ENCODE peak calls at places on chromosome 2, in four cellular contexts. Q, L, E and G are unnamed samples.

GRCh38 chr2:126655500-126656310 is at the start of gene GYPC:
- DNase-seq in L (peak; percentile 74), E (peak; percentile 41), Q (peak; percentile 66), G (peak; percentile 78)

GRCh38 chr2:222637072-222637471 is 18.8 kb downstream of the FARSB start:
- DNase-seq in E (peak; percentile 16), Q (no peak), L (no peak), G (no peak)

GRCh38 chr2:231900486-231900942 is 25.7 kb downstream of the NPPC start:
- DNase-seq in E (peak; percentile 84), L (peak; percentile 71), Q (peak; percentile 94), G (peak; percentile 80)

GRCh38 chr2:223500690-223501089 is 101.5 kb downstream of the SCG2 start:
- DNase-seq in E (no peak), Q (no peak), L (no peak), G (no peak)

GRCh38 chr2:159064446-159065301 is 96.2 kb downstream of the TANC1 start:
- DNase-seq in Q (peak; percentile 69), E (no peak), L (no peak), G (peak; percentile 33)

GRCh38 chr2:237156131-237156856 is 70.6 kb downstream of the COPS8 start:
- DNase-seq in E (peak; percentile 52), L (no peak), Q (no peak), G (peak; percentile 98)

GRCh38 chr2:72109291-72109690 is 38.4 kb downstream of the CYP26B1 start:
- DNase-seq in L (no peak), Q (no peak), E (no peak), G (no peak)

GRCh38 chr2:181743723-181744031 is 63.4 kb upstream of the NEUROD1 start:
- DNase-seq in Q (no peak), E (no peak), L (no peak), G (no peak)

GRCh38 chr2:28219134-28219533 is 173.5 kb upstream of the FOSL2 start:
- DNase-seq in L (no peak), E (no peak), Q (no peak), G (no peak)

GRCh38 chr2:84717302-84717701 is 163.6 kb downstream of the TRABD2A start:
- DNase-seq in E (no peak), Q (no peak), L (no peak), G (no peak)

GRCh38 chr2:223104336-223104735 is 52.3 kb downstream of the KCNE4 start:
- DNase-seq in E (no peak), L (no peak), Q (no peak), G (no peak)

GRCh38 chr2:203566161-203566560 is 31.1 kb upstream of the RAPH1 start:
- DNase-seq in Q (no peak), L (no peak), E (no peak), G (no peak)

GRCh38 chr2:111251711-111252110 is 131.0 kb downstream of the BCL2L11 start:
- DNase-seq in L (no peak), Q (no peak), E (no peak), G (no peak)

DNA sequence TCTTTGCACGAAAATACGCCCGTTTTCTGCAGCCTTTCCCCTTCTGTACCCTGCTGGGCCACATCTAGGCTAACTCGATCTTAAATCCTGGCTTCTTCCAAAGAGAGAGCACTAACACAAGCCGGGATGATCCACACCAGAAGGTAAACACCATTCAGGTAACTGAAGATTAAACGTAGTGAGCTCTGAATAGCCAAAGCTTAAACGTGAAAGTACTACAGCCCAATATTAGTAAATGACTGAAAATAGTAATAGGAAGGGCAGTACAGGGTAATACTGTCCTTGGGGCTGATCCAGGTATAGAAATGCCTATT is 422 bp upstream of the MRPL53 start:
- DNase-seq in E (no peak), L (no peak), Q (no peak), G (no peak)
- H3K9me2 ChIP-seq in E (no peaks in the 10 kb centered on the region), L (no peaks in the 10 kb centered on the region), Q (no peaks in the 10 kb centered on the region), G (no peaks in the 10 kb centered on the region)

DNA sequence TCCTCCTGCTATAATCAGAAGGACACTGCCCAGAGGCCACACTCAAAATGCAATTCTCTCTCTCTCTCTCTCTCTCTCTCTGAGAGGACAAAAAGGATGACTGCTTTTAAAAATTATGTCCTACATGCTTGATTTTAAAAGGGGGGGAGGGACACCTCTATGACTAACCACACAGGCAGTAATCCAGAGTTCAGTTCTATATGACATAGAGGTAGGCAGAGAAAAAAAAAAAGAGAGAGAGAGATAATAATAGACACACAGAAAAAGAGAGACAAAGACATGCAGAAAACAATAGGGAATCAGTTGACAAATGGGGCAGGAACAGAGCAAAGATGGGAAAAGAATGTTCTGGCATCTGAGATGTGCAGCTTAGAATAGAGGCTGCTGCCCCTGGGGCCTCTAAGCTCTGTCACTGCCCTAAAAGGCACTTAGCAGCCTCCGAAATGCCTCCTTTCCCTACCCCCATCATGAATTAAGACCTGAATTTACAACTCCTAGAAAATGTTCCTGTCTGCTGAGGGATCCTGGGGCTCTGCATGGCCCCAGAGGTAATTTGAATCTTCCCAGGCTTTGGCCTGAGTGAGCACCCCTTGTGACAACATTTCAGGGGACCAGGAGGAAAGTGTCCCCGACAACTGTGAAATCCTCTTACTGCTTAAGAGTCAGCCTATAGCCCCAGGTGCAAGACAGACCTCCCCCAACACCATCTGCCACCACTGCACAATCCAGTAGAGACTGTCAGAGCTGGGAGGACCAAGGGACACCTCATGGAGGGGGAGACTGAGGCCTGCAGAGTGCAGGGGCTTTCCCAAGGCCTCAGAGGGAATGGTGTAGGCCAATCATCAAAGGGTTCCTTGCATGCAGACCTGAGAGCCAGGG is 24.7 kb downstream of the MRPL35 start:
- DNase-seq in E (no peak), Q (no peak), L (no peak), G (peak; percentile 74)
- H2AFZ ChIP-seq in E (peak overlapping the region; percentile 12), Q (no peak overlapping the region), L (no peak overlapping the region), G (peak overlapping the region; percentile 55)

DNA sequence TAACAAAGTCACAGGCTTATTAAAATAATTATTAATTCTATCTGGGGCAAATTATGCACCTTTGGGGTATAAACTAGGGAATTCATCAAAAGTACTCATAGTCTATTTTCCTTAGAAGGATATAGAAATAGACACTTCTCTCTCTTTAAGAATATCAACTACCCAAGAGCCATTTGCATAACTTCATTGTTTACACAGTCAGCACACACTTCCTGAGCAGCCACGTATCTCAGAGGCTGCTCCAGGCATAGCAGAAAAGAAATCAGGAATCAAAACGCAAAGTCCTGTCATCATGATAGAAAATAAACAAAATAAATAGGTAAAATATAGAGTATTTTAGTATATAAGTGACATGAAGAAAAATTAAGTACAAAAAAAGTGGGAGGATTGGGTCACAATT is 346.0 kb upstream of the SPHKAP start:
- DNase-seq in L (no peak), Q (no peak), E (no peak), G (no peak)
- H3K9me2 ChIP-seq in L (no peaks in the 10 kb centered on the region), Q (peaks cover 7% of the 10 kb centered on the region), E (no peaks in the 10 kb centered on the region), G (no peaks in the 10 kb centered on the region)

DNA sequence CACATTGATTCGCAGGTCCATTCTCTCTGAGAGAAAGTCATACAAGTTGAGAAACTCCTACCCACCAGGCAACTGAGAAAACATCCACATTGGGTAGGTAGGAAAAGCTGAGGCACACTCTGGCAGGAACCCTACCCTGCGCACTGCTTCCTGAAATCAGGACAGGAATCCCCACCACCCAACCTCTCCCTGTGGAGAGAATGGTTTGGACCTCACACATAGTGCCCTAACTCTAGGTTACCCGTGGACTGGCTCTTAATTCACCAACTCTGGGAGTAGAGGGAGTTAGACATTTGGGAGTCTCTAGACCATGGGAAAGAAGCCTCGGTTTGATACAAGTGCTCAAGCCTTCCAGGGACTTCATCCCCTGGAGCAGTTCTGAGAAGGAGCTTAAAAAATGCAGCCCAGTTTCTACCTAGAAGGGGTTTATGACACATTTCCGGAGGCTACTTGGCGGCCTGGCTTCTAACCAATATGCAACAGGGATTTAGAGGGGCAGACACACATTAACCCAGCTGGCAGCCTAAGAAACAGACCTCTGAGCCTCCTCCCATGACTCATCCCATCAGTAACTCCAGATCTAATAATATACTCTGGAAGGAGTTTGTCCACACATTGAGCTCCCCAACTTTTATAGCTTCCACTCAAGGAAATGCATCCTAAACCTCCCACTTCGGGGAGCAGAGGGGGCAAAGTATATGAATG is 136.7 kb downstream of the EML6 start:
- DNase-seq in L (no peak), E (peak; percentile 49), Q (no peak), G (peak; percentile 84)
- H2AFZ ChIP-seq in L (no peak overlapping the region), E (no peak overlapping the region), Q (no peak overlapping the region), G (no peak overlapping the region)